ENCODE peak calls at places on chromosomes 12 and 14, in five cellular contexts. R is BE2C, T is Right ventricle myocardium superior, X is midbrain, M is SK-N-DZ. K is an unnamed sample.

GRCh38 chr12:130830246-130830551 is 8.9 kb downstream of the STX2 start:
- DNase-seq in R (no peak), T (no peak), X (no peak), M (no peak), K (no peak)

GRCh38 chr14:21268612-21269251 is 510 bp downstream of the HNRNPC start:
- DNase-seq in R (peak), T (no peak), X (peak), M (peak), K (peak)

GRCh38 chr14:64763801-64764511 is 59.7 kb downstream of the PLEKHG3 start:
- DNase-seq in R (peak), T (peak), X (peak), M (peak), K (peak)

GRCh38 chr14:75147423-75148071 is 20.7 kb upstream of the NEK9 start:
- DNase-seq in R (no peak), T (peak), X (peak), M (no peak), K (peak)

GRCh38 chr14:43019826-43020225 is 1413.2 kb downstream of the LRFN5 start:
- DNase-seq in R (no peak), T (no peak), X (no peak), M (no peak), K (no peak)

GRCh38 chr12:71162832-71163711 is 5.3 kb upstream of the TSPAN8 start:
- DNase-seq in R (no peak), T (no peak), X (no peak), M (no peak), K (no peak)

GRCh38 chr12:52023182-52023975 is 16.6 kb downstream of the TAMALIN start:
- DNase-seq in R (peak), T (peak), X (peak), M (peak), K (peak)

GRCh38 chr14:92499216-92499615 is 14.4 kb upstream of the RIN3 start:
- DNase-seq in R (no peak), T (no peak), X (no peak), M (no peak), K (no peak)

GRCh38 chr12:107660861-107661415 is 24.7 kb upstream of the PWP1 start:
- DNase-seq in R (no peak), T (no peak), X (no peak), M (no peak), K (no peak)

GRCh38 chr14:94412671-94413638 is 24.6 kb upstream of the SERPINA1 start:
- DNase-seq in R (no peak), T (no peak), X (no peak), M (no peak), K (no peak)

GRCh38 chr14:91679273-91679672 is 52.6 kb downstream of the CATSPERB start:
- DNase-seq in R (no peak), T (no peak), X (no peak), M (no peak), K (no peak)

GRCh38 chr12:130431176-130431575 is 93.5 kb downstream of the PIWIL1 start:
- DNase-seq in R (peak), T (no peak), X (no peak), M (no peak), K (no peak)